ENCODE peak calls at places on chromosomes 1 and 21, in ten cellular contexts. I is RWPE2, M is tibial artery, K is fibroblast of lung, B is stomach, S is tibial nerve, O is neural progenitor cell, H is mammary epithelial cell, Y is neuronal stem cell, E is kidney. D is an unnamed sample. For H3K4me1, the result is how much of the 10 kb centered on the place peaks cover.

GRCh38 chr1:168609133-168609715 is 32.8 kb downstream of the XCL1 start:
- DNase-seq in I (no peak), M (peak), K (peak), B (no peak), S (peak), O (peak), H (no peak), Y (no peak), E (peak), D (no peak)

GRCh38 chr21:38574895-38575294 is 76.6 kb upstream of the ERG start:
- DNase-seq in I (no peak), M (no peak), K (no peak), B (no peak), S (no peak), O (no peak), H (no peak), Y (no peak), E (no peak), D (no peak)

GRCh38 chr21:38660333-38661295 is 145.1 kb upstream of the ETS2 start:
- DNase-seq in I (no peak), M (peak), K (peak), B (no peak), S (no peak), O (peak), H (no peak), Y (no peak), E (peak), D (no peak)

GRCh38 chr1:64290420-64290819 is 87.0 kb downstream of the UBE2U start:
- DNase-seq in I (no peak), M (no peak), K (no peak), B (no peak), S (no peak), O (no peak), H (no peak), Y (no peak), E (no peak), D (no peak)

GRCh38 chr21:42214921-42215320 is 4.0 kb upstream of the ABCG1 start:
- DNase-seq in I (peak), M (no peak), K (no peak), B (peak), S (no peak), O (no peak), H (no peak), Y (no peak), E (peak), D (no peak)

GRCh38 chr21:43864806-43865470 is at the start of gene AGPAT3:
- DNase-seq in I (no peak), M (no peak), K (peak), B (no peak), S (no peak), O (peak), H (no peak), Y (no peak), E (no peak), D (peak)

GRCh38 chr1:183456826-183457225 is 15.5 kb upstream of the SMG7 start:
- DNase-seq in I (no peak), M (no peak), K (no peak), B (no peak), S (no peak), O (no peak), H (no peak), Y (no peak), E (no peak), D (no peak)

GRCh38 chr21:41846033-41846317 is 33.2 kb downstream of the PRDM15 start:
- DNase-seq in I (no peak), M (no peak), K (no peak), B (no peak), S (no peak), O (no peak), H (no peak), Y (no peak), E (no peak), D (no peak)

GRCh38 chr1:215637041-215637573 is 70.0 kb downstream of the KCTD3 start:
- DNase-seq in I (no peak), M (peak), K (peak), B (peak), S (peak), O (no peak), H (peak), Y (no peak), E (no peak), D (no peak)

GRCh38 chr1:175865041-175865766 is 121.8 kb upstream of the TNR start:
- DNase-seq in I (no peak), M (no peak), K (peak), B (no peak), S (no peak), O (peak), H (no peak), Y (no peak), E (no peak), D (no peak)

GRCh38 chr1:151024540-151025146 is 11.7 kb upstream of the BNIPL start:
- DNase-seq in I (no peak), M (peak), K (peak), B (peak), S (peak), O (peak), H (peak), Y (peak), E (peak), D (peak)

GRCh38 chr21:31931644-31932469 is 59.0 kb downstream of the HUNK start:
- DNase-seq in I (no peak), M (no peak), K (no peak), B (no peak), S (no peak), O (no peak), H (no peak), Y (no peak), E (no peak), D (no peak)

GRCh38 chr1:158101944-158102343 is 78.8 kb upstream of the CD1D start:
- DNase-seq in I (no peak), M (no peak), K (peak), B (no peak), S (no peak), O (no peak), H (peak), Y (no peak), E (no peak), D (no peak)

GRCh38 chr1:244761279-244761678 is 74.2 kb upstream of the COX20 start:
- DNase-seq in I (no peak), M (no peak), K (no peak), B (no peak), S (no peak), O (no peak), H (no peak), Y (no peak), E (no peak), D (no peak)

GRCh38 chr21:36470294-36470693 is 9.6 kb downstream of the CLDN14 start:
- DNase-seq in I (no peak), M (no peak), K (peak), B (no peak), S (no peak), O (no peak), H (no peak), Y (no peak), E (peak), D (no peak)

GRCh38 chr1:43968348-43968948 is 1.4 kb upstream of the DPH2 start:
- DNase-seq in I (no peak), M (no peak), K (no peak), B (no peak), S (no peak), O (peak), H (no peak), Y (no peak), E (no peak), D (peak)

GRCh38 chr1:206882555-206882954 is 14.7 kb upstream of the IL24 start:
- DNase-seq in I (no peak), M (no peak), K (no peak), B (no peak), S (no peak), O (no peak), H (no peak), Y (no peak), E (no peak), D (no peak)

GRCh38 chr1:116777831-116778830 is 23.9 kb downstream of the CD2 start:
- DNase-seq in I (no peak), M (no peak), K (peak), B (no peak), S (no peak), O (no peak), H (peak), Y (no peak), E (no peak), D (no peak)

GRCh38 chr1:206479164-206480125 is 9.2 kb downstream of the IKBKE start:
- DNase-seq in I (no peak), M (peak), K (peak), B (peak), S (peak), O (peak), H (peak), Y (peak), E (peak), D (peak)

GRCh38 chr1:57824535-57824934 is 400.7 kb upstream of the DAB1 start:
- DNase-seq in I (no peak), M (no peak), K (no peak), B (no peak), S (no peak), O (no peak), H (peak), Y (no peak), E (no peak), D (no peak)

GRCh38 chr1:40622051-40622450 is 43.4 kb downstream of the RIMS3 start:
- DNase-seq in I (no peak), M (no peak), K (no peak), B (no peak), S (no peak), O (no peak), H (no peak), Y (no peak), E (no peak), D (no peak)

GRCh38 chr1:230205719-230206198 is 138.7 kb downstream of the GALNT2 start:
- DNase-seq in I (no peak), M (no peak), K (peak), B (peak), S (no peak), O (no peak), H (peak), Y (no peak), E (no peak), D (no peak)

GRCh38 chr1:185860876-185861275 is 126.7 kb downstream of the HMCN1 start:
- DNase-seq in I (no peak), M (no peak), K (peak), B (no peak), S (no peak), O (no peak), H (no peak), Y (no peak), E (no peak), D (no peak)
- H3K4me1 ChIP-seq in I (under half), M (under half), K (under half), B (under half), S (under half), O (under half), H (under half), Y (under half), E (under half), D (under half)

DNA sequence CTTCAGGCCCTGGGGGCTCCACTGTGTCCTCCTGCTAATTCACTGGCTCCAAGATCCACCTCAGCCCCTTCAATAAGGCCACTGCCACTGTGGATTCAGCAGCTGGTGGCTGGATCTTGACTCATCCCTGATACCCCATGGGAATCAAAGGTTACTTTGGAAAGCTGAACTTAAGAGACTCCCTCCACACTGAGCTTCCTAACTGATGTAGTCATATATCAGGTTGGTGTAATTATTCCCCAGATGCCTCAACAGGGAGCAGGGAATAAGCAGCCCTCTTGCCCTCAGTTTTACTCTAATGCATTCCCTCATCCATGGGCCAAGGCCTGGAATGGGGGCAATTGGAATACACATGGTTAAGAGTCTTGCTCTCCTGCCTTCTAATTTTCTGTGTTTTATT is 164.6 kb downstream of the FASLG start:
- DNase-seq in I (no peak), M (no peak), K (peak), B (no peak), S (no peak), O (no peak), H (no peak), Y (no peak), E (no peak), D (peak)
- H3K4me1 ChIP-seq in I (under half), M (under half), K (under half), B (under half), S (under half), O (under half), H (under half), Y (under half), E (under half), D (under half)

GRCh38 chr1:81433676-81434075 is 367.1 kb upstream of the ADGRL2 start:
- DNase-seq in I (no peak), M (no peak), K (no peak), B (no peak), S (no peak), O (no peak), H (no peak), Y (no peak), E (no peak), D (no peak)
- H3K4me1 ChIP-seq in I (under half), M (under half), K (under half), B (under half), S (under half), O (under half), H (under half), Y (half or more), E (under half), D (under half)

GRCh38 chr1:190563230-190563629 is 85.6 kb upstream of the BRINP3 start:
- DNase-seq in I (no peak), M (no peak), K (no peak), B (no peak), S (no peak), O (no peak), H (no peak), Y (no peak), E (no peak), D (no peak)
- H3K4me1 ChIP-seq in I (under half), M (under half), K (under half), B (under half), S (under half), O (under half), H (under half), Y (under half), E (under half), D (under half)

GRCh38 chr21:45478816-45479669 is 63.2 kb downstream of the SLC19A1 start:
- DNase-seq in I (no peak), M (no peak), K (no peak), B (no peak), S (no peak), O (no peak), H (no peak), Y (no peak), E (peak), D (no peak)

GRCh38 chr21:45479691-45480675 is 62.3 kb downstream of the SLC19A1 start:
- DNase-seq in I (no peak), M (no peak), K (no peak), B (no peak), S (no peak), O (no peak), H (no peak), Y (no peak), E (peak), D (no peak)

GRCh38 chr21:45477176-45478114 is 64.8 kb downstream of the SLC19A1 start:
- DNase-seq in I (no peak), M (no peak), K (no peak), B (no peak), S (no peak), O (no peak), H (no peak), Y (no peak), E (peak), D (no peak)

GRCh38 chr21:45476582-45476981 is 65.7 kb downstream of the SLC19A1 start:
- DNase-seq in I (no peak), M (no peak), K (no peak), B (no peak), S (no peak), O (no peak), H (no peak), Y (no peak), E (no peak), D (no peak)

GRCh38 chr21:45478115-45478801 is 64.0 kb downstream of the SLC19A1 start:
- DNase-seq in I (no peak), M (peak), K (peak), B (peak), S (peak), O (peak), H (no peak), Y (peak), E (no peak), D (peak)
- H3K4me1 ChIP-seq in I (under half), M (under half), K (under half), B (under half), S (under half), O (under half), H (under half), Y (under half), E (under half), D (under half)

GRCh38 chr1:25991937-25992688 is 5.8 kb downstream of the PAFAH2 start:
- DNase-seq in I (no peak), M (no peak), K (peak), B (no peak), S (no peak), O (no peak), H (no peak), Y (no peak), E (no peak), D (no peak)
- H3K4me1 ChIP-seq in I (under half), M (under half), K (under half), B (under half), S (under half), O (under half), H (under half), Y (under half), E (under half), D (under half)